ENCODE peak calls at places on chromosomes 3 and 15, in four cellular contexts. D is spleen; A is stimulated activated CD4-positive, alpha-beta T cell treated with anti-CD3 and anti-CD28 coated beads, Interleukin-2, amount 100 ng/mL, for 24 hours; J is DMS 273 treated with DMSO at 0.1 percent for 48 hours. U is an unnamed sample.

GRCh38 chr3:25503758-25504157 is 75.7 kb downstream of the RARB start:
- DNase-seq in J (no peak), A (no peak), D (no peak), U (no peak)

GRCh38 chr15:28919201-28919627 is 33.4 kb downstream of the APBA2 start:
- DNase-seq in A (peak), D (peak), J (no peak), U (peak)

GRCh38 chr15:62453356-62453755 is 288.3 kb upstream of the C2CD4B start:
- DNase-seq in A (no peak), J (no peak), D (no peak), U (no peak)

GRCh38 chr3:107543666-107544065 is 20.9 kb downstream of the BBX start:
- DNase-seq in A (no peak), D (no peak), J (no peak), U (no peak)

GRCh38 chr15:48555244-48555804 is 90.2 kb downstream of the FBN1 start:
- DNase-seq in A (no peak), J (no peak), D (no peak), U (no peak)

GRCh38 chr3:25536668-25537331 is 108.7 kb downstream of the RARB start:
- DNase-seq in A (no peak), D (no peak), J (no peak), U (no peak)

GRCh38 chr15:87498545-87498944 is 758.0 kb downstream of the NTRK3 start:
- DNase-seq in J (no peak), A (no peak), D (no peak), U (no peak)

GRCh38 chr3:26345613-26346012 is 277.0 kb upstream of the LRRC3B start:
- DNase-seq in A (no peak), D (no peak), J (no peak), U (no peak)

GRCh38 chr3:184727357-184728060 is 15.6 kb upstream of the MAGEF1 start:
- DNase-seq in A (peak), D (no peak), J (peak), U (peak)

GRCh38 chr3:95154775-95155174 is 1091.9 kb downstream of the NSUN3 start:
- DNase-seq in A (no peak), D (no peak), J (peak), U (no peak)

GRCh38 chr15:28179270-28179669 is 80.2 kb upstream of the OCA2 start:
- DNase-seq in A (no peak), J (no peak), D (no peak), U (no peak)